ENCODE peak calls at places on chromosome 18, in eight cellular contexts. U is esophagus squamous epithelium; R is HCT116; A is right cardiac atrium; I is effector memory CD4-positive, alpha-beta T cell; N is lower lobe of right lung; S is right atrium auricular region; P is OCI-LY7. L is an unnamed sample. For H3K4me1, the result is how much of the 10 kb centered on the place peaks cover.

GRCh38 chr18:35616664-35617423 is 35.3 kb downstream of the GALNT1 start:
- DNase-seq in U (peak), R (no peak), A (no peak), I (peak), N (peak), S (no peak), P (peak), L (no peak)

GRCh38 chr18:40413160-40413559 is 1541.9 kb upstream of the PIK3C3 start:
- DNase-seq in U (no peak), R (no peak), A (no peak), I (no peak), N (no peak), S (no peak), P (no peak), L (peak)

GRCh38 chr18:38170845-38171244 is 605.2 kb upstream of the CELF4 start:
- DNase-seq in U (no peak), R (no peak), A (no peak), I (no peak), N (no peak), S (no peak), P (no peak), L (no peak)

GRCh38 chr18:70659026-70659726 is 370.3 kb downstream of the SOCS6 start:
- DNase-seq in U (no peak), R (no peak), A (peak), I (peak), N (no peak), S (no peak), P (no peak), L (no peak)

GRCh38 chr18:6487968-6488367 is 73.3 kb upstream of the L3MBTL4 start:
- DNase-seq in U (no peak), R (no peak), A (no peak), I (no peak), N (no peak), S (no peak), P (no peak), L (no peak)

GRCh38 chr18:6629635-6630140 is 99.8 kb upstream of the ARHGAP28 start:
- DNase-seq in U (no peak), R (no peak), A (no peak), I (no peak), N (no peak), S (no peak), P (no peak), L (no peak)

GRCh38 chr18:7065736-7066135 is 51.9 kb downstream of the LAMA1 start:
- DNase-seq in U (no peak), R (no peak), A (no peak), I (no peak), N (no peak), S (no peak), P (no peak), L (no peak)

GRCh38 chr18:77522031-77522675 is 272.5 kb downstream of the GALR1 start:
- DNase-seq in U (no peak), R (no peak), A (no peak), I (no peak), N (no peak), S (no peak), P (no peak), L (no peak)

GRCh38 chr18:78624646-78625279 is 354.9 kb upstream of the SALL3 start:
- DNase-seq in U (no peak), R (no peak), A (no peak), I (no peak), N (no peak), S (no peak), P (no peak), L (no peak)

GRCh38 chr18:10139783-10140410 is 226.1 kb downstream of the VAPA start:
- DNase-seq in U (no peak), R (no peak), A (no peak), I (no peak), N (no peak), S (no peak), P (no peak), L (no peak)

GRCh38 chr18:42675810-42676209 is 439.7 kb downstream of the RIT2 start:
- DNase-seq in U (no peak), R (no peak), A (no peak), I (no peak), N (no peak), S (no peak), P (no peak), L (no peak)

GRCh38 chr18:78006805-78007204 is 757.2 kb downstream of the GALR1 start:
- DNase-seq in U (no peak), R (no peak), A (no peak), I (no peak), N (no peak), S (no peak), P (no peak), L (no peak)

GRCh38 chr18:35818353-35818667 is 154.2 kb upstream of the RMP24 start:
- DNase-seq in U (no peak), R (no peak), A (no peak), I (no peak), N (no peak), S (no peak), P (no peak), L (no peak)

GRCh38 chr18:13136056-13136688 is 82.4 kb upstream of the LDLRAD4 start:
- DNase-seq in U (no peak), R (no peak), A (no peak), I (peak), N (no peak), S (no peak), P (no peak), L (no peak)

GRCh38 chr18:28411806-28412205 is 234.9 kb upstream of the CDH2 start:
- DNase-seq in U (no peak), R (no peak), A (peak), I (no peak), N (no peak), S (peak), P (no peak), L (no peak)

GRCh38 chr18:13526519-13526918 is 199.8 kb downstream of the FAM210A start:
- DNase-seq in U (no peak), R (no peak), A (no peak), I (no peak), N (no peak), S (no peak), P (no peak), L (no peak)

GRCh38 chr18:45107425-45107824 is 426.7 kb downstream of the SETBP1 start:
- DNase-seq in U (no peak), R (no peak), A (no peak), I (no peak), N (no peak), S (no peak), P (no peak), L (no peak)
- H3K4me1 ChIP-seq in U (under half), R (under half), A (under half), I (under half), N (under half), S (under half), P (under half), L (under half)

GRCh38 chr18:76387608-76388007 is 107.4 kb downstream of the ZNF516 start:
- DNase-seq in U (no peak), R (no peak), A (no peak), I (no peak), N (no peak), S (no peak), P (no peak), L (no peak)

GRCh38 chr18:76386886-76387285 is 108.2 kb downstream of the ZNF516 start:
- DNase-seq in U (no peak), R (no peak), A (no peak), I (no peak), N (no peak), S (no peak), P (no peak), L (no peak)

GRCh38 chr18:76390452-76391035 is 104.5 kb downstream of the ZNF516 start:
- DNase-seq in U (no peak), R (no peak), A (no peak), I (no peak), N (no peak), S (no peak), P (no peak), L (peak)

GRCh38 chr18:76388261-76388660 is 106.8 kb downstream of the ZNF516 start:
- DNase-seq in U (no peak), R (no peak), A (no peak), I (no peak), N (no peak), S (no peak), P (no peak), L (no peak)

DNA sequence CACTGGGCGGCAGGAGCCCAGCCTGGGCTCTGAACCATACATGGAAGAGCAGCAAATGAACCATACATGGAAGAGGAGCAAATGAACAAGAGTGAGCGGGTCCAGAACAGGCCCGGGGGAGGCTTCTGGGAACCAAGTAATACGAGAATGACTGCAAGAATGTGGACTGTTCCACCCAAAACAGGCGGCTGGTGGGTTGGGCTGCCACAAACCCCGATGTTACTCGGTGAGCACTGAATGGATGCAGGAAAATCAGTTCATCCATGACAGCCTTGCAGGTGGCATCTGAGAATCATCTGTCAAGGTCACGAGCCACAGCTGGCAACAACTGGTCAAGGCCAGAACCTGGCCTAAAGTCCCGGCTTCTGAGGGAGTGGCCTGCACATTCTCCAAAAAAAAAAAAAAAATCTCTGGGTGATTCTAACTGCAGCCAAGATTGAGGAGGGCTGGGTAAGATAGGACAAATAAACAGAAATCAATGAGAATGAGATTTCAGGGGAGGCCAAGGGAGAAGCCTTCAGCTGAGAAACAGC is 106.1 kb downstream of the ZNF516 start:
- DNase-seq in U (no peak), R (no peak), A (no peak), I (no peak), N (no peak), S (no peak), P (no peak), L (peak)
- H3K4me1 ChIP-seq in U (under half), R (under half), A (under half), I (under half), N (under half), S (under half), P (under half), L (under half)

GRCh38 chr18:9139400-9140039 is 2.9 kb downstream of the ANKRD12 start:
- DNase-seq in U (no peak), R (no peak), A (no peak), I (no peak), N (no peak), S (no peak), P (no peak), L (no peak)
- H3K4me1 ChIP-seq in U (under half), R (under half), A (under half), I (under half), N (half or more), S (under half), P (half or more), L (under half)

GRCh38 chr18:23870963-23871362 is 143.6 kb upstream of the TTC39C start:
- DNase-seq in U (no peak), R (no peak), A (no peak), I (no peak), N (no peak), S (no peak), P (no peak), L (no peak)
- H3K4me1 ChIP-seq in U (under half), R (under half), A (under half), I (under half), N (under half), S (under half), P (half or more), L (under half)